ENCODE peak calls at places on chromosome 10, in ten cellular contexts. I is PC-3; S is heart right ventricle; B is GM12878; C is psoas muscle; G is CD4-positive, alpha-beta memory T cell; V is aorta; A is SJSA1; O is neural progenitor cell; U is small intestine. K is an unnamed sample. For H3K4me1 and H3K36me3, the result is how much of the 10 kb centered on the place peaks cover.

GRCh38 chr10:60967854-60968484 is 24.0 kb upstream of the RHOBTB1 start:
- DNase-seq in I (peak), S (no peak), B (no peak), C (no peak), G (no peak), V (no peak), A (no peak), O (no peak), U (no peak), K (no peak)

GRCh38 chr10:113689057-113689456 is 9.3 kb downstream of the CASP7 start:
- DNase-seq in I (no peak), S (no peak), B (no peak), C (no peak), G (no peak), V (no peak), A (no peak), O (no peak), U (peak), K (no peak)

GRCh38 chr10:130190065-130190736 is 54.0 kb downstream of the GLRX3 start:
- DNase-seq in I (peak), S (peak), B (peak), C (peak), G (peak), V (peak), A (peak), O (peak), U (peak), K (peak)

GRCh38 chr10:129696636-129697035 is 229.6 kb downstream of the MGMT start:
- DNase-seq in I (no peak), S (no peak), B (no peak), C (no peak), G (no peak), V (no peak), A (no peak), O (no peak), U (no peak), K (no peak)

GRCh38 chr10:114172241-114172640 is 1.8 kb downstream of the CCDC186 start:
- DNase-seq in I (no peak), S (no peak), B (no peak), C (no peak), G (no peak), V (no peak), A (no peak), O (no peak), U (peak), K (peak)

GRCh38 chr10:21475393-21475792 is 50.1 kb downstream of the SKIDA1 start:
- DNase-seq in I (no peak), S (no peak), B (no peak), C (no peak), G (no peak), V (no peak), A (no peak), O (no peak), U (no peak), K (no peak)

GRCh38 chr10:29746080-29746797 is 111.5 kb upstream of the SVIL start:
- DNase-seq in I (no peak), S (no peak), B (no peak), C (no peak), G (no peak), V (no peak), A (no peak), O (no peak), U (no peak), K (no peak)

GRCh38 chr10:71391701-71392100 is 5.0 kb upstream of the CDH23 start:
- DNase-seq in I (no peak), S (no peak), B (no peak), C (no peak), G (no peak), V (no peak), A (peak), O (no peak), U (no peak), K (no peak)

GRCh38 chr10:117865945-117866344 is 180.8 kb downstream of the RAB11FIP2 start:
- DNase-seq in I (no peak), S (no peak), B (no peak), C (no peak), G (no peak), V (no peak), A (no peak), O (no peak), U (no peak), K (no peak)

GRCh38 chr10:4429538-4429937 is 396.5 kb upstream of the AKR1E2 start:
- DNase-seq in I (no peak), S (no peak), B (no peak), C (peak), G (no peak), V (no peak), A (no peak), O (no peak), U (no peak), K (no peak)

GRCh38 chr10:61478621-61479312 is 25.6 kb upstream of the TMEM26 start:
- DNase-seq in I (peak), S (no peak), B (no peak), C (no peak), G (no peak), V (no peak), A (no peak), O (no peak), U (peak), K (no peak)

GRCh38 chr10:95963202-95963991 is 55.6 kb downstream of the CC2D2B start:
- DNase-seq in I (no peak), S (no peak), B (no peak), C (no peak), G (peak), V (no peak), A (no peak), O (no peak), U (no peak), K (peak)

GRCh38 chr10:106950060-106950459 is 214.4 kb downstream of the SORCS1 start:
- DNase-seq in I (no peak), S (no peak), B (no peak), C (no peak), G (no peak), V (no peak), A (no peak), O (no peak), U (no peak), K (no peak)

GRCh38 chr10:130466271-130466997 is 330.2 kb downstream of the GLRX3 start:
- DNase-seq in I (no peak), S (no peak), B (no peak), C (no peak), G (no peak), V (no peak), A (peak), O (no peak), U (no peak), K (no peak)

GRCh38 chr10:122494833-122495232 is 33.5 kb downstream of the HTRA1 start:
- DNase-seq in I (peak), S (peak), B (no peak), C (peak), G (no peak), V (peak), A (peak), O (no peak), U (no peak), K (no peak)
- H3K4me3 ChIP-seq in I (peak), S (no peak), B (no peak), C (no peak), G (no peak), V (no peak), A (no peak), O (no peak), U (no peak), K (no peak)

DNA sequence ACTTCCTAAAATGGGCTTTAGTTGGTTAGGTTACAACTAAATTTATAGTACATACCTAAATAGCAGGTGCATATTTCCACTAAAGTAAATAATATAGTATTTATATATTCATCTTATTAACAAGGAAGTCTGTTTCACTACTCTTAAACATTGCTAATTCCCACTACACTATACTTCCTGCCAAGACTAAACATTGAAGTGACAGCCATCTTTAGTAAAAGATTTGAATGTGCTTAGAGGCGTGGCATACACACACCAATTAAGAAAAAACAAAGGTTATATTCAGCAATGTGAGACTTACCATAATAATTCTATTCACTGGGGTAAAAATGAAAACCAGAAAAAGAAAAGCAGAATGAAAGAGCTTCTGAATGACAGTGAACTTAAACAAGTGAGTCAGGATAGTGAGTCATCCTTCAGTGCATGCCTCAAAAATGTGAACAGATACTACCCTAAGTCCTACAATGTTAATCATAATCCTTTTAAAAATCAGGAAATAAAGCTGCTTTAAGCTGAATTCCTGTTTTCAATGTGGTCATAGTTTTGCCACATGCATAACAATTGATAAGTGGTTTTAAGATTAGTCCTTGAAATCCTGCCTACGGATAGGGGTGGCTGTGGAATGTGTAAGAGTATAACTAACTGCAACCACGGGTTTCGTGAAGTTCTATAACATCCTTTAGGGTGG is 59.4 kb downstream of the USP6NL start:
- DNase-seq in I (peak), S (no peak), B (no peak), C (no peak), G (no peak), V (no peak), A (no peak), O (no peak), U (peak), K (no peak)
- H3K4me1 ChIP-seq in I (under half), S (under half), B (half or more), C (under half), G (under half), V (under half), A (under half), O (under half), U (under half), K (half or more)

GRCh38 chr10:104478380-104478779 is 124.7 kb downstream of the CFAP58 start:
- DNase-seq in I (no peak), S (no peak), B (no peak), C (no peak), G (no peak), V (no peak), A (no peak), O (no peak), U (no peak), K (no peak)

GRCh38 chr10:104472505-104472904 is 118.9 kb downstream of the CFAP58 start:
- DNase-seq in I (peak), S (no peak), B (no peak), C (no peak), G (no peak), V (no peak), A (no peak), O (no peak), U (no peak), K (no peak)

DNA sequence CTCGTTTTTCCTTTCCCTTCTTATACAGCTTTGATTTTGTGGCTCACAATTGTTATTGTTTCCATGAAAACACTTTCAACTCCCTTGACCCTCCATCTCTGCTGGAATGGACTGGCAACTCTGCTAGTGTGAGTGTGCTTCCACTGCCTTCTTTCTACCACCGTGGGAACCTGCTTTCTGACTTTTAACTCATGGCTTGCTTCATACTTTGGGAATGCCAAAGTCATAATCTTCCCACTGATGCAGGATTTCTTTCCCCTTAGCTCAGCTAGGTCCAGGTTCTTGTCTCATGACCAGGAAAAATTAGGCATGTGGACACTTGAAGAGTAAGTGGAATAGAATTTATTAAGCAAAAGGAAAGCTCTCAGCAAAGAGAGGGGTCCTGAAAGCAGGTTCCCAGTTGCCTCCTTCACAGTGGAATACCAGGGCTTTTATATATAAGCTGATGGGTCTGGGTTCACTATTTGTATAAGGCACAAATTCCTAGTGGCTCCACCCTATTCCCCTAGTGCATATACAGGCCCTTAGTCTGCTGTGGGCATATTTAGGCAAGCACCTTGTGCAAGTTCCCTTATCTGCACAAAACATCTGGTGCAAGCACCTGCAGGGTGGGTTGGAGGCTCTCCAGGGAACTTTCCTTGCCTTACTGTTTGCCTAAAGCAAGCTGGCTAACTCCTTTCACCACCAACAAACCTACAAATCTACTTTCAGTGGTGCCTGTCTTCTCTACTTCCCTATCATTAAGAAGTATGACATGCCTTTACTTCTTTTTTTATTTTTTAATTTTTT is 119.5 kb downstream of the CFAP58 start:
- DNase-seq in I (no peak), S (no peak), B (no peak), C (no peak), G (no peak), V (no peak), A (no peak), O (no peak), U (no peak), K (no peak)
- H3K36me3 ChIP-seq in I (under half), S (under half), B (under half), C (under half), G (under half), V (under half), A (under half), O (under half), U (under half), K (under half)

GRCh38 chr10:101223274-101224059 is 5.8 kb downstream of the LBX1 start:
- DNase-seq in I (no peak), S (no peak), B (no peak), C (no peak), G (no peak), V (no peak), A (no peak), O (peak), U (no peak), K (no peak)
- H3K4me3 ChIP-seq in I (peak), S (peak), B (no peak), C (peak), G (peak), V (no peak), A (no peak), O (no peak), U (no peak), K (no peak)

GRCh38 chr10:58782876-58783859 is 270.5 kb downstream of the BICC1 start:
- DNase-seq in I (peak), S (peak), B (no peak), C (peak), G (no peak), V (no peak), A (no peak), O (no peak), U (no peak), K (no peak)
- H3K4me1 ChIP-seq in I (under half), S (under half), B (under half), C (under half), G (under half), V (under half), A (under half), O (under half), U (under half), K (under half)

GRCh38 chr10:89744021-89744420 is 42.6 kb downstream of the KIF20B start:
- DNase-seq in I (peak), S (no peak), B (no peak), C (no peak), G (no peak), V (no peak), A (no peak), O (no peak), U (no peak), K (no peak)

GRCh38 chr10:89745903-89746302 is 44.5 kb downstream of the KIF20B start:
- DNase-seq in I (no peak), S (no peak), B (no peak), C (no peak), G (no peak), V (no peak), A (no peak), O (no peak), U (no peak), K (no peak)

GRCh38 chr10:89738551-89739209 is 37.3 kb downstream of the KIF20B start:
- DNase-seq in I (no peak), S (no peak), B (peak), C (no peak), G (no peak), V (no peak), A (no peak), O (no peak), U (peak), K (peak)

GRCh38 chr10:89741126-89741762 is 39.9 kb downstream of the KIF20B start:
- DNase-seq in I (no peak), S (no peak), B (no peak), C (no peak), G (no peak), V (no peak), A (no peak), O (peak), U (peak), K (no peak)
- H3K36me3 ChIP-seq in I (under half), S (under half), B (under half), C (under half), G (under half), V (under half), A (half or more), O (under half), U (under half), K (half or more)

GRCh38 chr10:24469993-24470392 is 253.7 kb downstream of the ARHGAP21 start:
- DNase-seq in I (peak), S (no peak), B (no peak), C (no peak), G (no peak), V (no peak), A (no peak), O (no peak), U (peak), K (no peak)

GRCh38 chr10:24467094-24467493 is 256.6 kb downstream of the ARHGAP21 start:
- DNase-seq in I (no peak), S (no peak), B (no peak), C (no peak), G (no peak), V (no peak), A (no peak), O (no peak), U (peak), K (no peak)

GRCh38 chr10:24467605-24468004 is 256.1 kb downstream of the ARHGAP21 start:
- DNase-seq in I (no peak), S (no peak), B (no peak), C (no peak), G (no peak), V (no peak), A (no peak), O (no peak), U (no peak), K (no peak)

GRCh38 chr10:24466616-24466949 is 257.1 kb downstream of the ARHGAP21 start:
- DNase-seq in I (no peak), S (no peak), B (no peak), C (no peak), G (no peak), V (no peak), A (no peak), O (no peak), U (no peak), K (no peak)

GRCh38 chr10:24468281-24468751 is 255.4 kb downstream of the ARHGAP21 start:
- DNase-seq in I (peak), S (peak), B (no peak), C (peak), G (no peak), V (no peak), A (no peak), O (no peak), U (no peak), K (no peak)
- H3K4me3 ChIP-seq in I (peak), S (no peak), B (no peak), C (peak), G (no peak), V (no peak), A (no peak), O (no peak), U (peak), K (no peak)

GRCh38 chr10:103770139-103770538 is 85.2 kb downstream of the SH3PXD2A start:
- DNase-seq in I (no peak), S (no peak), B (no peak), C (peak), G (no peak), V (no peak), A (no peak), O (no peak), U (no peak), K (no peak)
- H3K4me1 ChIP-seq in I (under half), S (under half), B (under half), C (under half), G (half or more), V (under half), A (under half), O (under half), U (under half), K (under half)

GRCh38 chr10:102657451-102657850 is 13.2 kb downstream of the TRIM8 start:
- DNase-seq in I (no peak), S (no peak), B (no peak), C (no peak), G (no peak), V (no peak), A (no peak), O (no peak), U (no peak), K (no peak)
- H3K36me3 ChIP-seq in I (under half), S (half or more), B (under half), C (half or more), G (under half), V (under half), A (half or more), O (under half), U (under half), K (half or more)

K was measured in OCI-LY7.